ENCODE peak calls at places on chromosome 17, in eight cellular contexts. J is ascending aorta; P is CD4-positive, alpha-beta T cell; F is GM23248; O is OCI-LY7; R is thyroid gland; E is PC-3; U is vagina. K is an unnamed sample.

GRCh38 chr17:7296189-7296861 is 1.9 kb upstream of the YBX2 start:
- DNase-seq in J (no peak), P (peak; percentile 50), F (peak; percentile 95), O (peak; percentile 76), R (peak; percentile 85), E (peak; percentile 83), U (no peak), K (peak; percentile 63)

GRCh38 chr17:57441270-57441600 is 184.9 kb downstream of the MSI2 start:
- DNase-seq in J (no peak), P (no peak), F (no peak), O (peak; percentile 59), R (no peak), E (no peak), U (no peak), K (no peak)

GRCh38 chr17:74848656-74849399 is 10.9 kb downstream of the GRIN2C start:
- DNase-seq in J (no peak), P (no peak), F (no peak), O (no peak), R (peak; percentile 61), E (no peak), U (no peak), K (no peak)

GRCh38 chr17:29038511-29039300 is 4.2 kb upstream of the PIPOX start:
- DNase-seq in J (no peak), P (no peak), F (no peak), O (no peak), R (no peak), E (no peak), U (no peak), K (no peak)

GRCh38 chr17:80441133-80441578 is 26.2 kb downstream of the ENDOV start:
- DNase-seq in J (no peak), P (peak; percentile 36), F (peak; percentile 51), O (peak; percentile 65), R (peak; percentile 26), E (peak; percentile 40), U (no peak), K (no peak)

GRCh38 chr17:63932008-63932561 is at the start of gene CD79B:
- DNase-seq in J (no peak), P (peak; percentile 30), F (no peak), O (peak; percentile 93), R (no peak), E (no peak), U (no peak), K (no peak)

GRCh38 chr17:44108440-44109311 is 14.8 kb downstream of the HDAC5 start:
- DNase-seq in J (peak; percentile 90), P (no peak), F (peak; percentile 99), O (no peak), R (peak; percentile 42), E (no peak), U (no peak), K (peak; percentile 70)

GRCh38 chr17:27944546-27945332 is 51.6 kb upstream of the LYRM9 start:
- DNase-seq in J (no peak), P (no peak), F (no peak), O (no peak), R (no peak), E (no peak), U (no peak), K (no peak)

GRCh38 chr17:75242461-75243042 is 18.9 kb downstream of the GGA3 start:
- DNase-seq in J (no peak), P (no peak), F (no peak), O (peak; percentile 53), R (no peak), E (no peak), U (no peak), K (no peak)

GRCh38 chr17:4591529-4591928 is 7.2 kb downstream of the SMTNL2 start:
- DNase-seq in J (no peak), P (no peak), F (peak; percentile 46), O (no peak), R (no peak), E (peak; percentile 6), U (no peak), K (no peak)

GRCh38 chr17:53106886-53107285 is 715.8 kb upstream of the KIF2B start:
- DNase-seq in J (no peak), P (no peak), F (no peak), O (no peak), R (no peak), E (no peak), U (no peak), K (no peak)

GRCh38 chr17:80425835-80426426 is 11.0 kb downstream of the ENDOV start:
- DNase-seq in J (no peak), P (no peak), F (no peak), O (no peak), R (no peak), E (no peak), U (no peak), K (no peak)

GRCh38 chr17:8153957-8154607 is 1.9 kb upstream of the PER1 start:
- DNase-seq in J (peak; percentile 99), P (peak; percentile 84), F (peak; percentile 99), O (peak; percentile 65), R (peak; percentile 100), E (peak; percentile 94), U (peak; percentile 100), K (peak; percentile 100)

GRCh38 chr17:38584350-38584925 is 21.3 kb downstream of the SRCIN1 start:
- DNase-seq in J (no peak), P (peak; percentile 51), F (peak; percentile 73), O (peak; percentile 75), R (peak; percentile 64), E (peak; percentile 59), U (no peak), K (peak; percentile 91)

GRCh38 chr17:57987582-57988300 is at the start of gene VEZF1:
- DNase-seq in J (no peak), P (peak; percentile 77), F (peak; percentile 90), O (peak; percentile 89), R (peak; percentile 77), E (peak; percentile 41), U (no peak), K (peak; percentile 68)

GRCh38 chr17:61393550-61393903 is 6.1 kb upstream of the TBX2 start:
- DNase-seq in J (no peak), P (no peak), F (peak; percentile 38), O (no peak), R (no peak), E (peak; percentile 47), U (no peak), K (no peak)
- H3K27ac ChIP-seq in J (peak overlapping the region; percentile 94), P (no peak overlapping the region), F (no peak overlapping the region), O (no peak overlapping the region), R (no peak overlapping the region), E (no peak overlapping the region), U (no peak overlapping the region), K (peak overlapping the region; percentile 94)

DNA sequence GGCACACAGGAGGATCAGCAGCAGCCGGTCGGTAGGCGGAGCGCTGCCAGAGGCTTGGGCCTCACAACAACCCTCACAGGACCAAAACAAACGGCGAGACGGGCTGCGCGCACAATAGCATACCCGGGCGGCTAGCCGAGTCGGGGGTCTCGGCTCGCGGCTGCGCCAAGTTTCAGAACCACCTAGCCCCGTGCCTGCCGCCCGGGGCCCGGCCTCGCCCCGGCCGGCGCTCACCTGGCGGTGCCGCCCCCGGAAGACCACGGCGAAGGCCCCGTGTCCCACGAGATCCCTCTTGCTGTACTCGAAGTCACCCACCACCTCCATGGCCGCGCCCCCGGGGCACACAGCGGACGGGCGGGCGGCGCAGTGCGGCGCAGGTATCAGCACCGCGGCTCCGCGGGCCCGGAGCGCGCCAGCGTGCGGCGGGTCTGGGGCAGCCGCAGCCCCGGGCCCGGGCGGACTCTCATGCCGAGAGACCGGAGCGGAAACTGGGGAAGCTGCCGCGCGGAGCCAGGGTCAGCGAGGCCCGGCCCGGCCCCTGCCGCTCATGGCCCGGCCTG is 562 bp downstream of the ULK2 start:
- DNase-seq in J (no peak), P (peak; percentile 46), F (peak; percentile 78), O (peak; percentile 54), R (peak; percentile 79), E (peak; percentile 60), U (no peak), K (peak; percentile 54)
- H3K27ac ChIP-seq in J (peak overlapping the region; percentile 77), P (peak overlapping the region; percentile 41), F (no peak overlapping the region), O (no peak overlapping the region), R (peak overlapping the region; percentile 68), E (no peak overlapping the region), U (peak overlapping the region; percentile 88), K (peak overlapping the region; percentile 81)

GRCh38 chr17:42562845-42563509 is 1.0 kb downstream of the COASY start:
- DNase-seq in J (no peak), P (no peak), F (no peak), O (peak; percentile 55), R (no peak), E (no peak), U (no peak), K (no peak)
- H3K27ac ChIP-seq in J (peak overlapping the region; percentile 87), P (peak overlapping the region; percentile 54), F (peak overlapping the region; percentile 86), O (peak overlapping the region; percentile 55), R (peak overlapping the region; percentile 69), E (peak overlapping the region; percentile 76), U (peak overlapping the region; percentile 84), K (peak overlapping the region; percentile 86)

DNA sequence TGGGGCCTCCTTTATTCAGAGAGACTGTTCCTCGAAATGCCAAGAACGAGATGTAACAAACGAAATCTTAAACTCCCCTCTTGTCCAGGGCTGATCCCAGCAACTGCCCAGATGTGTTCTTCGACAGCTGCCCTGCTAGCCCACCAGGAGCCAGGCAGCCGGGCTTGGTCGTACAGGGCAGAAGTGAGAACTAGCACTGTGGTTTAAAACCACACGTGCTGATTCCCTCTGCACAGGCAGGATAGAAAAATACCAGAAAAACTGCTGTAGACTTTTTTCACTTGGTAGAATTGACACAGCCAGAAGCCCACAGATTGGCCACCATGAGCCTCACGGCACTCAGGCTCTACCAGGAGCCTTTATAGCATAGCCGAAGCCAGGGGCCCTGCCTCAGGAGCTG is 33.1 kb downstream of the PLD6 start:
- DNase-seq in J (no peak), P (no peak), F (no peak), O (no peak), R (no peak), E (no peak), U (no peak), K (no peak)
- H3K27ac ChIP-seq in J (no peak overlapping the region), P (no peak overlapping the region), F (no peak overlapping the region), O (no peak overlapping the region), R (peak overlapping the region; percentile 31), E (no peak overlapping the region), U (no peak overlapping the region), K (no peak overlapping the region)

K was measured in breast epithelium.